ENCODE peak calls at places on chromosomes 3 and 15, in four cellular contexts. U is NCI-H2081; R is CD8-positive, alpha-beta T cell; N is NCI-H2029 treated with DMSO at 0.1 percent for 48 hours. W is an unnamed sample.

GRCh38 chr15:77541421-77542181 is 91.1 kb downstream of the LINGO1 start:
- DNase-seq in R (no peak), U (no peak), N (no peak), W (no peak)

GRCh38 chr3:153130312-153130977 is 31.6 kb upstream of the RAP2B start:
- DNase-seq in R (no peak), U (no peak), N (no peak), W (no peak)

GRCh38 chr3:157631468-157631867 is 128.3 kb upstream of the VEPH1 start:
- DNase-seq in R (no peak), U (no peak), N (no peak), W (no peak)

GRCh38 chr3:131142580-131142979 is 115.9 kb downstream of the NEK11 start:
- DNase-seq in R (no peak), N (no peak), U (no peak), W (no peak)

GRCh38 chr3:156609115-156609514 is 54.2 kb upstream of the SSR3 start:
- DNase-seq in N (no peak), R (no peak), U (no peak), W (no peak)

GRCh38 chr3:181974198-181974597 is 262.5 kb downstream of the SOX2 start:
- DNase-seq in N (no peak), R (no peak), U (no peak), W (no peak)

GRCh38 chr3:72001758-72002157 is 216.8 kb upstream of the PROK2 start:
- DNase-seq in U (no peak), N (no peak), R (no peak), W (no peak)

GRCh38 chr15:40282870-40283614 is at the start of gene ANKRD63:
- DNase-seq in N (no peak), U (peak; percentile 40), R (peak; percentile 26), W (no peak)

GRCh38 chr15:88219623-88220022 is 36.9 kb downstream of the NTRK3 start:
- DNase-seq in N (no peak), R (no peak), U (no peak), W (no peak)

GRCh38 chr3:123349566-123350450 is 99.1 kb downstream of the ADCY5 start:
- DNase-seq in N (no peak), U (no peak), R (no peak), W (no peak)

GRCh38 chr3:169659096-169659521 is 4.4 kb downstream of the MECOM start:
- DNase-seq in U (no peak), R (no peak), N (no peak), W (no peak)

GRCh38 chr15:63089260-63090043 is 32.2 kb upstream of the LACTB start:
- DNase-seq in N (peak; percentile 5), R (no peak), U (peak; percentile 46), W (no peak)

GRCh38 chr15:76674883-76675282 is 230.3 kb downstream of the SCAPER start:
- DNase-seq in R (no peak), N (no peak), U (no peak), W (no peak)

GRCh38 chr3:120907659-120908029 is 361 bp upstream of the STXBP5L start:
- DNase-seq in R (no peak), N (peak; percentile 98), U (peak; percentile 98), W (no peak)

GRCh38 chr3:97882975-97883598 is 61.3 kb downstream of the CRYBG3 start:
- DNase-seq in R (no peak), N (peak; percentile 13), U (peak; percentile 62), W (no peak)

GRCh38 chr15:89127054-89127702 is 38.9 kb downstream of the ABHD2 start:
- DNase-seq in U (no peak), R (no peak), N (no peak), W (no peak)

GRCh38 chr3:126121632-126122031 is 37.7 kb upstream of the SLC41A3 start:
- DNase-seq in N (no peak), R (no peak), U (no peak), W (no peak)

GRCh38 chr3:127789051-127789450 is 33.3 kb downstream of the MGLL start:
- DNase-seq in R (no peak), N (no peak), U (no peak), W (no peak)

GRCh38 chr3:31753050-31753425 is 220.3 kb downstream of the STT3B start:
- DNase-seq in U (no peak), N (no peak), R (no peak), W (no peak)

GRCh38 chr3:3734881-3735280 is 64.3 kb upstream of the LRRN1 start:
- DNase-seq in R (no peak), U (no peak), N (no peak), W (no peak)

GRCh38 chr3:63864008-63864871 is 573 bp downstream of the ATXN7 start:
- DNase-seq in N (no peak), U (peak; percentile 31), R (peak; percentile 19), W (peak; percentile 20)

GRCh38 chr3:143832433-143832832 is 15.8 kb downstream of the SLC9A9 start:
- DNase-seq in U (no peak), N (no peak), R (no peak), W (no peak)

GRCh38 chr3:57972421-57973111 is 35.7 kb upstream of the FLNB start:
- DNase-seq in U (no peak), N (no peak), R (no peak), W (no peak)

GRCh38 chr3:70916375-70917055 is 604.1 kb upstream of the MDFIC2 start:
- DNase-seq in N (no peak), R (no peak), U (peak; percentile 9), W (no peak)

GRCh38 chr3:8712871-8713360 is 20.7 kb upstream of the CAV3 start:
- DNase-seq in N (peak; percentile 67), U (no peak), R (no peak), W (no peak)

GRCh38 chr15:73796266-73796939 is 43.3 kb upstream of the INSYN1 start:
- DNase-seq in N (no peak), U (no peak), R (no peak), W (no peak)

GRCh38 chr3:10707984-10708868 is 107.8 kb upstream of the SLC6A11 start:
- DNase-seq in N (no peak), U (no peak), R (no peak), W (no peak)

GRCh38 chr15:63048986-63049665 is 6.6 kb downstream of the TPM1 start:
- DNase-seq in R (peak; percentile 16), N (no peak), U (peak; percentile 66), W (no peak)

W was measured in T follicular helper cell.